ENCODE peak calls at places on chromosome 18, in ten cellular contexts. X is NCI-H774; I is LoVo; B is MV-4-11; U is dermis blood vessel endothelial cell; L is activated CD8-positive, alpha-beta T cell treated with anti-CD3 and anti-CD28 coated beads, Interleukin-2, amount 10 ng/mL, durations not matched to agents 7 days and 5 days; C is stimulated activated CD4-positive, alpha-beta T cell treated with anti-CD3 and anti-CD28 coated beads, Interleukin-12 subunit alpha, Interleukin-12 subunit beta, amount 100 ng/mL, for 4 hours; J is NCI-H748 treated with DMSO at 0.1 percent for 48 hours; T is GM03348; D is AG08395. G is an unnamed sample.

GRCh38 chr18:13266208-13267100 is 47.9 kb downstream of the LDLRAD4 start:
- DNase-seq in L (peak), T (no peak), B (no peak), I (no peak), J (no peak), C (peak), X (no peak), U (no peak), D (no peak), G (peak)

GRCh38 chr18:9653390-9653789 is 39.0 kb upstream of the PPP4R1 start:
- DNase-seq in B (no peak), J (peak), L (no peak), T (no peak), C (no peak), X (peak), I (no peak), D (peak), U (peak), G (peak)

GRCh38 chr18:596288-596881 is 403 bp upstream of the CLUL1 start:
- DNase-seq in I (peak), J (peak), C (no peak), X (peak), L (no peak), B (no peak), U (peak), T (no peak), D (no peak), G (peak)

GRCh38 chr18:55920063-55920462 is 332.1 kb upstream of the TCF4 start:
- DNase-seq in L (no peak), U (no peak), J (no peak), C (no peak), X (no peak), T (no peak), B (no peak), D (no peak), I (no peak), G (no peak)

GRCh38 chr18:74499633-74500032 is 3.5 kb downstream of the CNDP2 start:
- DNase-seq in U (peak), B (peak), I (peak), X (no peak), D (peak), J (no peak), L (peak), C (peak), T (no peak), G (peak)

GRCh38 chr18:59881728-59882685 is 17.8 kb upstream of the PMAIP1 start:
- DNase-seq in B (peak), C (no peak), J (peak), L (peak), U (peak), I (peak), T (peak), D (peak), X (no peak), G (no peak)

GRCh38 chr18:13318644-13319501 is 100.3 kb downstream of the LDLRAD4 start:
- DNase-seq in X (no peak), I (no peak), D (no peak), C (no peak), T (no peak), L (no peak), U (no peak), B (peak), J (no peak), G (no peak)

GRCh38 chr18:76252880-76253279 is 242.2 kb downstream of the ZNF516 start:
- DNase-seq in I (no peak), T (no peak), U (no peak), D (peak), L (no peak), C (no peak), J (peak), B (no peak), X (no peak), G (no peak)

GRCh38 chr18:40867452-40867851 is 1087.6 kb upstream of the PIK3C3 start:
- DNase-seq in L (no peak), U (no peak), I (no peak), J (no peak), B (no peak), T (peak), C (no peak), D (peak), X (no peak), G (no peak)

GRCh38 chr18:27715751-27716150 is 461.2 kb downstream of the CDH2 start:
- DNase-seq in B (no peak), D (no peak), T (no peak), I (no peak), L (no peak), U (no peak), J (no peak), X (no peak), C (no peak), G (no peak)

GRCh38 chr18:9952633-9953416 is 39.0 kb downstream of the VAPA start:
- DNase-seq in L (no peak), I (no peak), U (no peak), B (peak), C (no peak), T (no peak), J (no peak), D (peak), X (no peak), G (no peak)

GRCh38 chr18:22432672-22433137 is 15.0 kb upstream of the CTAGE1 start:
- DNase-seq in U (peak), D (peak), I (peak), X (no peak), C (no peak), J (no peak), L (no peak), T (peak), B (no peak), G (peak)

GRCh38 chr18:31499157-31499524 is 1.2 kb downstream of the DSG2 start:
- DNase-seq in B (no peak), C (no peak), J (no peak), T (no peak), U (no peak), I (no peak), L (no peak), D (no peak), X (no peak), G (no peak)

GRCh38 chr18:38115201-38115600 is 549.6 kb upstream of the CELF4 start:
- DNase-seq in C (no peak), I (no peak), T (no peak), J (no peak), B (no peak), U (no peak), X (no peak), D (no peak), L (no peak), G (no peak)

GRCh38 chr18:51121597-51121857 is 76.0 kb downstream of the MEX3C start:
- DNase-seq in I (no peak), L (no peak), J (no peak), D (no peak), T (no peak), B (no peak), C (no peak), X (no peak), U (no peak), G (no peak)

GRCh38 chr18:76824754-76825153 is 2.4 kb downstream of the ZNF236 start:
- DNase-seq in J (no peak), D (no peak), U (no peak), L (no peak), B (no peak), C (no peak), I (no peak), T (no peak), X (no peak), G (no peak)

GRCh38 chr18:31450409-31450808 is 2.9 kb downstream of the DSG3 start:
- DNase-seq in I (no peak), B (no peak), D (no peak), T (no peak), L (no peak), U (no peak), X (no peak), C (no peak), J (no peak), G (no peak)

GRCh38 chr18:79245517-79246001 is 150.2 kb upstream of the NFATC1 start:
- DNase-seq in X (no peak), U (no peak), T (no peak), L (peak), C (no peak), I (peak), D (no peak), J (peak), B (no peak), G (no peak)

GRCh38 chr18:58859935-58860334 is 4.7 kb upstream of the ZNF532 start:
- DNase-seq in I (no peak), L (no peak), B (no peak), J (no peak), C (no peak), U (no peak), D (no peak), T (no peak), X (no peak), G (no peak)

GRCh38 chr18:21049306-21049705 is 62.3 kb downstream of the ROCK1 start:
- DNase-seq in T (no peak), B (no peak), D (no peak), C (no peak), U (peak), I (no peak), L (no peak), X (no peak), J (no peak), G (no peak)

G was measured in left lobe of liver.